ENCODE peak calls at places on chromosomes 11 and 22, in five cellular contexts. Y is ovary, O is colonic mucosa, M is AG04449, K is right lobe of liver. B is an unnamed sample.
A peak's percentile ranks its signal among the peaks of the same experiment; 100 is the strongest.

GRCh38 chr11:94567181-94567670 is at the start of gene PIWIL4:
- DNase-seq in M (no peak), O (no peak), Y (no peak), K (no peak), B (no peak)

GRCh38 chr11:48018561-48019229 is 38.3 kb downstream of the PTPRJ start:
- DNase-seq in Y (no peak), O (no peak), K (no peak), M (no peak), B (no peak)

GRCh38 chr11:118655486-118656190 is 23.8 kb downstream of the TREH start:
- DNase-seq in O (no peak), K (no peak), Y (no peak), M (no peak), B (no peak)

GRCh38 chr11:69367211-69367964 is 73.4 kb downstream of the MYEOV start:
- DNase-seq in M (no peak), Y (no peak), K (peak; percentile 23), O (no peak), B (no peak)

GRCh38 chr11:124470516-124471231 is 25.2 kb upstream of the OR8B8 start:
- DNase-seq in K (no peak), O (no peak), Y (no peak), M (no peak), B (no peak)

GRCh38 chr11:114345575-114346222 is 49.5 kb downstream of the NNMT start:
- DNase-seq in O (no peak), M (no peak), Y (no peak), K (peak; percentile 64), B (no peak)

GRCh38 chr11:16977136-16978020 is 36.8 kb downstream of the PLEKHA7 start:
- DNase-seq in M (no peak), Y (no peak), O (peak; percentile 67), K (no peak), B (no peak)

GRCh38 chr22:17917490-17917983 is 106.8 kb downstream of the MICAL3 start:
- DNase-seq in O (peak; percentile 89), K (no peak), Y (no peak), M (no peak), B (no peak)

GRCh38 chr11:68840661-68841653 is 759 bp downstream of the CPT1A start:
- DNase-seq in M (no peak), Y (peak; percentile 80), O (peak; percentile 83), K (peak; percentile 90), B (no peak)

GRCh38 chr22:31840581-31840980 is 86.8 kb downstream of the DEPDC5 start:
- DNase-seq in O (no peak), K (no peak), Y (no peak), M (no peak), B (no peak)

GRCh38 chr11:6610591-6610990 is 1.4 kb downstream of the TAF10 start:
- DNase-seq in O (peak; percentile 19), K (peak; percentile 46), M (no peak), Y (peak; percentile 41), B (no peak)

GRCh38 chr11:6468712-6469495 is 4.8 kb downstream of the TRIM3 start:
- DNase-seq in K (peak; percentile 82), M (no peak), Y (peak; percentile 91), O (peak; percentile 91), B (no peak)

GRCh38 chr22:40898850-40899357 is 37.0 kb upstream of the DNAJB7 start:
- DNase-seq in O (no peak), Y (no peak), M (no peak), K (no peak), B (peak; percentile 33)

GRCh38 chr22:40499187-40499753 is 128.9 kb downstream of the SGSM3 start:
- DNase-seq in O (no peak), K (no peak), Y (no peak), M (peak; percentile 95), B (peak; percentile 97)

GRCh38 chr22:39384750-39385480 is 14.7 kb upstream of the TAB1 start:
- DNase-seq in K (no peak), O (no peak), M (no peak), Y (no peak), B (no peak)
- TF ChIP-seq CTCF in K (no peak), O (no peak), M (peak; percentile 19), Y (no peak), B (peak; percentile 31)

GRCh38 chr11:120510406-120511115 is 987 bp upstream of the GRIK4 start:
- DNase-seq in O (no peak), M (no peak), K (no peak), Y (no peak), B (no peak)
- H3K4me3 ChIP-seq in O (no peak overlapping the region), M (no peak overlapping the region), K (no peak overlapping the region), Y (no peak overlapping the region), B (no peak overlapping the region)

DNA sequence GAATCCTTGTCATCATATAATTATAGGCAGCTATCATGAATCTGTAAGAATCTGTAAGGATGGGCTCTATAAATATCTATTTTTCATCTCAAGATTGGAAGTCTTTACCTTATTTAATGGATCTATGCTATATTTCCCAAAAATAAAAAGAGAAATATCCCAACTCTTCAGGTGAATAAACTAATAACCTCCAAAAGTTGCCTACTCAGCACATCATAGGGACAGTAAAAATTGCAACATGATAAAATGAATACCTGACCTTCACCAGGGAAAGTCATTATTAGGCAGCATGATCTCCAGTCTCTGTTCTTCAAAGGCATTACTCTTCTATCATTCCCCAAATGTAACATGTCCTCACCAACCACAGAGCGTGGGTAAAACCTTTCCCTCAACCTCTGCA is 277.3 kb downstream of the RAB38 start:
- DNase-seq in K (no peak), M (no peak), Y (no peak), O (no peak), B (no peak)
- TF ChIP-seq CTCF in K (no peak), M (no peak), Y (no peak), O (no peak), B (no peak)

GRCh38 chr11:92268546-92268945 is 43.9 kb downstream of the FAT3 start:
- DNase-seq in K (no peak), M (no peak), O (no peak), Y (no peak), B (no peak)
- H3K4me3 ChIP-seq in K (no peak overlapping the region), M (no peak overlapping the region), O (no peak overlapping the region), Y (no peak overlapping the region), B (no peak overlapping the region)

GRCh38 chr11:128555606-128556005 is 31.8 kb downstream of the ETS1 start:
- DNase-seq in Y (no peak), M (no peak), K (no peak), O (no peak), B (no peak)
- TF ChIP-seq CTCF in Y (no peak), M (peak; percentile 42), K (no peak), O (no peak), B (peak; percentile 44)

GRCh38 chr22:42716221-42716620 is 4.4 kb downstream of the A4GALT start:
- DNase-seq in Y (no peak), O (no peak), K (no peak), M (no peak), B (no peak)
- H3K4me3 ChIP-seq in Y (no peak overlapping the region), O (no peak overlapping the region), K (no peak overlapping the region), M (no peak overlapping the region), B (no peak overlapping the region)

GRCh38 chr22:45968003-45968650 is 8.8 kb downstream of the WNT7B start:
- DNase-seq in K (no peak), Y (no peak), M (no peak), O (no peak), B (no peak)

GRCh38 chr22:45970709-45971388 is 6.1 kb downstream of the WNT7B start:
- DNase-seq in O (no peak), Y (no peak), K (no peak), M (no peak), B (no peak)

GRCh38 chr22:45968751-45969413 is 8.1 kb downstream of the WNT7B start:
- DNase-seq in M (peak; percentile 12), Y (no peak), O (no peak), K (no peak), B (peak; percentile 24)

GRCh38 chr22:45969801-45970464 is 7.0 kb downstream of the WNT7B start:
- DNase-seq in M (no peak), K (no peak), O (no peak), Y (no peak), B (no peak)

DNA sequence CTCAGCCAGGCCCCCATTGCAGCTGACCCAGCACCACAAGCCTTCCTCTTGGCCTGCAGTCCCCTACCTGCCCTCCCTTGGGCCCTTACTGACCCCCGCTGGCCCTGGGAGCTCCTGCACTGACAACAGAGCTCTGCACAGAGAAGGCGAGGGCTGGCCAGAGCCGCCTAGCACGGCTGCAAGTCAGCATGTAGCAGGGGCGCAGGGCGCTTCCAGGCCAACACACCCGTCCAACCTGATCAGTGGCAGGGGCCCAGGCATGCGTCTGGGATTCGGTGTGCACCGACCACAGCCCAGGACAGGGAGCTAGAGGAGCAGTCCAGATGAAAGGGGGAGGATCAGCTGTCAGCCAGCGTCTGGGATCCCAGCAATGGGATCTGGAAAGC is 7.6 kb downstream of the WNT7B start:
- DNase-seq in M (no peak), O (no peak), Y (no peak), K (no peak), B (no peak)
- TF ChIP-seq CTCF in M (peak; percentile 18), O (no peak), Y (no peak), K (no peak), B (peak; percentile 25)

B was measured in AG09309.